ENCODE peak calls at places on chromosomes 16 and 17, in nine cellular contexts. X is kidney; L is adrenal gland; N is dorsolateral prefrontal cortex; F is PC-9; O is left ventricle myocardium inferior; B is HCT116; K is CD4-positive, alpha-beta T cell; U is nephron progenitor cell. C is an unnamed sample.

GRCh38 chr17:75869282-75870141 is 8.9 kb downstream of the TRIM47 start:
- DNase-seq in F (no peak), B (no peak), X (no peak), U (no peak), L (no peak), O (peak), N (peak), K (no peak), C (no peak)

GRCh38 chr16:78277374-78277773 is 177.9 kb downstream of the WWOX start:
- DNase-seq in K (no peak), L (no peak), U (peak), X (no peak), F (no peak), N (no peak), O (no peak), B (no peak), C (no peak)

GRCh38 chr16:70391881-70392481 is 45.3 kb downstream of the DDX19A start:
- DNase-seq in X (no peak), N (peak), F (peak), B (no peak), K (no peak), O (peak), L (peak), U (no peak), C (no peak)

GRCh38 chr16:61654962-61655361 is 381.3 kb downstream of the CDH8 start:
- DNase-seq in B (no peak), X (no peak), K (no peak), U (no peak), N (peak), L (no peak), F (no peak), O (no peak), C (no peak)

GRCh38 chr16:87185983-87186382 is 131.2 kb downstream of the C16orf95 start:
- DNase-seq in K (no peak), F (no peak), B (no peak), O (no peak), N (no peak), L (no peak), X (no peak), U (no peak), C (no peak)

GRCh38 chr17:1852327-1852726 is 22.5 kb downstream of the RPA1 start:
- DNase-seq in N (no peak), B (no peak), U (peak), K (no peak), O (no peak), X (no peak), L (no peak), F (no peak), C (no peak)

GRCh38 chr16:87541004-87541881 is 48.4 kb upstream of the ZCCHC14 start:
- DNase-seq in F (no peak), U (no peak), O (peak), X (no peak), K (no peak), N (peak), L (no peak), B (no peak), C (no peak)

GRCh38 chr17:47841488-47842308 is 625 bp upstream of the SCRN2 start:
- DNase-seq in B (no peak), F (no peak), K (no peak), O (no peak), L (no peak), X (no peak), U (no peak), N (no peak), C (no peak)

GRCh38 chr17:7832431-7832830 is 1.6 kb upstream of the KDM6B start:
- DNase-seq in L (peak), X (no peak), N (no peak), F (no peak), B (no peak), U (no peak), K (no peak), O (no peak), C (no peak)

GRCh38 chr17:47703191-47703591 is 9.2 kb downstream of the TBKBP1 start:
- DNase-seq in U (peak), X (peak), B (no peak), L (no peak), F (no peak), N (no peak), K (peak), O (no peak), C (no peak)

GRCh38 chr16:47461598-47462266 is 601 bp downstream of the PHKB start:
- DNase-seq in N (peak), O (no peak), U (peak), L (peak), B (peak), X (no peak), K (no peak), F (peak), C (no peak)

GRCh38 chr17:72622661-72623433 is 469.6 kb downstream of the SLC39A11 start:
- DNase-seq in U (no peak), O (no peak), K (no peak), N (no peak), F (no peak), L (no peak), X (no peak), B (peak), C (no peak)

GRCh38 chr16:86834451-86835035 is 256.2 kb downstream of the FOXL1 start:
- DNase-seq in B (no peak), F (no peak), U (peak), X (no peak), N (no peak), L (no peak), O (no peak), K (no peak), C (no peak)

GRCh38 chr16:60107467-60107866 is 1373.4 kb upstream of the GOT2 start:
- DNase-seq in B (no peak), X (no peak), N (no peak), O (no peak), L (no peak), U (no peak), F (no peak), K (no peak), C (no peak)

GRCh38 chr16:22191089-22191965 is 14.8 kb upstream of the EEF2K start:
- DNase-seq in L (peak), N (peak), U (peak), K (peak), B (peak), O (peak), F (peak), X (peak), C (peak)

GRCh38 chr17:14672830-14673229 is 371.9 kb downstream of the HS3ST3B1 start:
- DNase-seq in K (no peak), U (no peak), F (no peak), X (no peak), B (no peak), L (no peak), N (no peak), O (no peak), C (no peak)

GRCh38 chr17:29136998-29137730 is 43.0 kb downstream of the MYO18A start:
- DNase-seq in O (no peak), U (no peak), K (no peak), B (no peak), L (no peak), N (no peak), X (no peak), F (no peak), C (no peak)

GRCh38 chr16:12305847-12306246 is 329.3 kb downstream of the SNX29 start:
- DNase-seq in B (no peak), N (no peak), F (no peak), X (no peak), O (no peak), U (no peak), L (no peak), K (no peak), C (no peak)

GRCh38 chr16:57385083-57385482 is 12.8 kb downstream of the CX3CL1 start:
- DNase-seq in U (no peak), O (no peak), F (no peak), B (no peak), N (no peak), X (no peak), L (no peak), K (no peak), C (no peak)

GRCh38 chr16:87602821-87603683 is 744 bp downstream of the JPH3 start:
- DNase-seq in K (no peak), L (no peak), U (peak), B (no peak), N (no peak), F (no peak), O (no peak), X (peak), C (peak)

GRCh38 chr16:11079657-11080187 is 135.4 kb downstream of the CLEC16A start:
- DNase-seq in O (no peak), F (no peak), L (no peak), N (no peak), U (no peak), B (no peak), X (no peak), K (no peak), C (no peak)

GRCh38 chr17:61689610-61690180 is 98.7 kb upstream of the NACA2 start:
- DNase-seq in K (no peak), F (no peak), N (no peak), U (no peak), L (no peak), O (no peak), B (no peak), X (no peak), C (no peak)

GRCh38 chr16:8108991-8109509 is 481.3 kb downstream of the TMEM114 start:
- DNase-seq in X (no peak), L (no peak), B (no peak), N (no peak), O (no peak), K (no peak), U (no peak), F (peak), C (no peak)

GRCh38 chr16:19102187-19102872 is 11.4 kb upstream of the ITPRIPL2 start:
- DNase-seq in U (no peak), X (no peak), K (no peak), F (no peak), L (no peak), O (no peak), N (no peak), B (no peak), C (no peak)

GRCh38 chr16:80233097-80233835 is 307.5 kb upstream of the DYNLRB2 start:
- DNase-seq in K (no peak), F (no peak), U (no peak), N (no peak), L (peak), O (no peak), X (peak), B (no peak), C (no peak)

GRCh38 chr17:79799538-79800324 is 2.9 kb upstream of the CBX8 start:
- DNase-seq in B (no peak), K (no peak), F (no peak), U (no peak), X (no peak), O (no peak), N (no peak), L (no peak), C (no peak)

GRCh38 chr17:79800325-79801155 is 3.7 kb upstream of the CBX8 start:
- DNase-seq in X (peak), O (no peak), K (no peak), F (peak), B (peak), N (no peak), L (no peak), U (peak), C (no peak)

GRCh38 chr17:79802039-79802735 is 5.3 kb upstream of the CBX8 start:
- DNase-seq in F (no peak), U (no peak), K (no peak), O (no peak), N (no peak), B (no peak), L (no peak), X (no peak), C (no peak)

GRCh38 chr17:79802736-79803420 is 6.0 kb upstream of the CBX8 start:
- DNase-seq in N (no peak), K (no peak), U (peak), L (no peak), O (no peak), F (no peak), B (no peak), X (no peak), C (no peak)

GRCh38 chr17:79801156-79802038 is 4.5 kb upstream of the CBX8 start:
- DNase-seq in L (peak), F (peak), N (no peak), O (no peak), U (peak), K (no peak), B (peak), X (no peak), C (no peak)
- TF ChIP-seq CTCF in L (no peak), F (no peak), N (no peak), O (no peak), U (no peak), K (no peak), B (peak), X (no peak), C (no peak)

GRCh38 chr16:66156538-66156937 is 210.0 kb upstream of the CDH5 start:
- DNase-seq in X (no peak), L (no peak), U (no peak), K (no peak), F (no peak), B (no peak), N (no peak), O (no peak), C (no peak)

GRCh38 chr16:66152841-66153525 is 213.5 kb upstream of the CDH5 start:
- DNase-seq in L (no peak), F (no peak), X (no peak), O (no peak), N (no peak), K (no peak), B (no peak), U (no peak), C (no peak)

GRCh38 chr16:66150691-66151090 is 215.8 kb upstream of the CDH5 start:
- DNase-seq in K (no peak), L (peak), N (no peak), B (no peak), O (no peak), F (no peak), U (no peak), X (no peak), C (no peak)

GRCh38 chr16:66155933-66156332 is 210.6 kb upstream of the CDH5 start:
- DNase-seq in B (no peak), L (no peak), F (no peak), X (no peak), N (no peak), O (no peak), U (no peak), K (no peak), C (no peak)

GRCh38 chr16:66154801-66155200 is 211.7 kb upstream of the CDH5 start:
- DNase-seq in B (no peak), N (no peak), O (no peak), U (no peak), X (no peak), K (no peak), F (no peak), L (no peak), C (no peak)
- TF ChIP-seq CTCF in B (no peak), N (no peak), O (no peak), U (no peak), X (no peak), K (no peak), F (no peak), L (no peak), C (no peak)

GRCh38 chr17:4859816-4860625 is 26.9 kb downstream of the MINK1 start:
- DNase-seq in O (no peak), K (no peak), X (no peak), L (no peak), B (no peak), N (no peak), F (no peak), U (no peak), C (no peak)

GRCh38 chr17:4858880-4859260 is 25.7 kb downstream of the MINK1 start:
- DNase-seq in O (peak), B (no peak), K (no peak), N (no peak), U (no peak), L (peak), F (peak), X (peak), C (no peak)

GRCh38 chr17:4861052-4861451 is 27.9 kb downstream of the MINK1 start:
- DNase-seq in K (no peak), U (no peak), N (no peak), B (no peak), X (no peak), L (no peak), O (no peak), F (no peak), C (no peak)

GRCh38 chr17:4862720-4863119 is 29.6 kb downstream of the MINK1 start:
- DNase-seq in X (peak), L (no peak), F (no peak), B (no peak), K (no peak), N (no peak), O (no peak), U (no peak), C (no peak)

DNA sequence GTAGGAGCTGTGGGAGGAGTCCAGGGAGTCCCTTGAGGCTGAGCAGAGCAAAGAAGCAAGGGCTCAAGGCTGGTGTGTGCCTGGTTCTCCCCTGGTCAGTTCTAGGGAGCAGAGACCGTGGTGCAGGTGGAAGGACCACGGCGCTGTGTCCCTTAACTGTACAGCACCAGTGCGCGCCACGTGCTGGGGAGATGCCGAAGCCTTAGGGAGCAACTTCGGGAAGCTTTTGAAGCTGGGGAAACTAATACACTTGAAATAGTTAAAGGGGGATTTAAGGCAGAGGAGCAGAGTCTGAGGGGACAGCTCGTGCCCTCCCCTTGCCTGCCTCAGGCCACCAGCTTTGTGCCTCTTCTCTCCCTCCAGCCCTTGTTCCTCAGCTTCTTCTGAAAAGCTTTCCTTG is 27.5 kb downstream of the MINK1 start:
- DNase-seq in N (no peak), K (no peak), U (no peak), O (no peak), F (no peak), X (no peak), L (no peak), B (no peak), C (no peak)
- TF ChIP-seq CTCF in N (no peak), K (no peak), U (no peak), O (no peak), F (no peak), X (no peak), L (no peak), B (no peak), C (no peak)

DNA sequence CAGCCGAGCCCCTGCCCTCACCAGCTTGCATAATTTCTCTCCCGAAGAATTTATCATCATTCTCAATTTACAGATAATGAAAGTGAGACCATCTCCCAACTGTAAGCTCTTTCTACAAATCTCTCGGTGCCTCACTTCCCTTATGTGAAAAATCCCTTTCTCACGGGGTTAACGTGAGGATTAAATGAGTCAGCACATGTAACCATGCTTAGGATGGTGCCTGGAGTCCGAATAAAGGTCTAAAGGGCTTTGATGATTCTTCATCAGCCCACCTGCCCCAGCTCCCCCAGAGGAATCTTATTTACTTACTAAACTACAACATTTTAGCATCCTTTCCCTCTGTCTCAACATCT is 24.8 kb upstream of the PIK3R6 start:
- DNase-seq in U (no peak), X (no peak), B (no peak), L (no peak), K (no peak), N (no peak), F (no peak), O (no peak), C (no peak)
- TF ChIP-seq CTCF in U (no peak), X (no peak), B (no peak), L (no peak), K (no peak), N (no peak), F (no peak), O (no peak), C (no peak)

DNA sequence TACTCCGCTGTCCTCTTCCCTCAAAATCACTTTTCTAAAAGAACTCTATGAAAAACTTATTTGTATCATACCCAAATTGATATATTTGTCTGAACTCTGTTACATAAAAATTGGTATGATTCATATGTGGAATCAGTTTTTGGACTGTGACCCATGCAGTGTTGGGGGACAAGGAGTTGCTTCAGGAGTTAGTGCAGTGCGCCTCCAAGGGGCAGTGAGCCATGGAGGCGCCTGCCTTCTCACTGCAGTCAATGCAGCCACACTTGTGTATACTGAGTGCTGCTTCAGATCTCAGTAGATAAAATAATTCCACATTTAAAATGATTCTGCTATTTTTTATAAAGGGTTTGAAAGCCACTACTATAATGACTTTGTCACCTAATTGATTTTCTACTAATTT is 32.5 kb downstream of the DGKE start:
- DNase-seq in N (no peak), L (no peak), U (peak), K (no peak), X (no peak), O (no peak), B (no peak), F (no peak), C (no peak)
- TF ChIP-seq CTCF in N (no peak), L (no peak), U (no peak), K (peak), X (no peak), O (no peak), B (peak), F (no peak), C (no peak)

DNA sequence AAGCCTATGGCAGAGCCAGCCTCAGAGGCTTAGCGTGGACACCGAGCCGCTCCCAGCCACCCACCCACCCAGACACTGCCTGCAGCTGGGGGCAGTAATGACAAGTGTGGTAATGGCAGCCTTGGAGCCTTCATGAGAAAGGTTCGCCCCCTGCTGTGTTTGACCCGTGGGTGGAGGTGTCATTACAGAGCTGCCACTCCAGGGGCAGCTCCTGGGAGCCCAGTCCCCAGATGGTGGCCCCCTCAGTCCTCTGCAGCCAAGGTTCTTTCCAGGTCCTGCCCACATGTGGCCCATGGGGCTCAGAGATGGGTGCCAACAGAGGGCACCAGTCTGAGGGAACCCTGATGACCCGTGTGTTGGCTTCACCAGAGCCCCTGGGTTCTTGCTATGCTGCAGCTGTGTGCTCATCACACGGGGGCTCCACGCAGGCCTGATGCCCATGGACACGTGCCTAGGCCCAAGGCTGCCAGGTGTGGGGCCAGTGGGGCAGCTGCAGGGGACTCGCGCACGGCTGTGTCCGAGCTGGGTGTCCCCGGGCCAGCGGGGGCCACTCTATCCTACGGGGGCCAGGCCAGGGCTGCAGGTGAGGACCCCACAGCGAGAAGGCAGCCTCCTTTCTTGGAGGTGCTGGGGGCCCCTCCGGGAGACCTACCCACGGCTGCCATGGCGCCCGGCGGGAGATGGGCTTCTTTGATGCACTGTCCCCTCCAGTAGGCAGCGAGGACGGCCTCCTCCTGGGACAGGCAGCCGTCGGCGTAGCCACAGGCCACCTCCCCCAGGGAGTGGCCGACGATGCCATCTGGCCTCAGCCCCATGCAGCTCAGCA is 8.1 kb downstream of the FASN start:
- DNase-seq in U (no peak), B (no peak), L (no peak), K (no peak), N (no peak), O (peak), X (peak), F (no peak), C (no peak)
- TF ChIP-seq CTCF in U (no peak), B (no peak), L (no peak), K (no peak), N (no peak), O (no peak), X (no peak), F (no peak), C (no peak)